ENCODE peak calls at places on chromosomes 7 and 10, in five cellular contexts. One of them, this sample, is unnamed.

GRCh38 chr7:113199841-113200240 is 81.5 kb upstream of the SMIM30 start:
- DNase-seq in GM06990: no peak
- DNase-seq in neural progenitor cell: no peak
- DNase-seq in cardiac muscle cell: no peak
- DNase-seq in activated CD8-positive, alpha-beta T cell treated with anti-CD3 and anti-CD28 coated beads for 36 hours: no peak
- DNase-seq in this sample: no peak

GRCh38 chr7:650339-651031 is 76.0 kb upstream of the DNAAF5 start:
- DNase-seq in GM06990: no peak
- DNase-seq in neural progenitor cell: no peak
- DNase-seq in cardiac muscle cell: no peak
- DNase-seq in activated CD8-positive, alpha-beta T cell treated with anti-CD3 and anti-CD28 coated beads for 36 hours: no peak
- DNase-seq in this sample: no peak

GRCh38 chr10:18439601-18440000 is 211.8 kb downstream of the NSUN6 start:
- DNase-seq in GM06990: no peak
- DNase-seq in neural progenitor cell: no peak
- DNase-seq in cardiac muscle cell: no peak
- DNase-seq in activated CD8-positive, alpha-beta T cell treated with anti-CD3 and anti-CD28 coated beads for 36 hours: no peak
- DNase-seq in this sample: no peak

GRCh38 chr10:36722777-36723176 is 402.6 kb upstream of the ANKRD30A start:
- DNase-seq in GM06990: no peak
- DNase-seq in neural progenitor cell: no peak
- DNase-seq in cardiac muscle cell: no peak
- DNase-seq in activated CD8-positive, alpha-beta T cell treated with anti-CD3 and anti-CD28 coated beads for 36 hours: no peak
- DNase-seq in this sample: no peak

GRCh38 chr10:88130912-88131311 is 267.5 kb downstream of the PTEN start:
- DNase-seq in GM06990: no peak
- DNase-seq in neural progenitor cell: no peak
- DNase-seq in cardiac muscle cell: no peak
- DNase-seq in activated CD8-positive, alpha-beta T cell treated with anti-CD3 and anti-CD28 coated beads for 36 hours: peak
- DNase-seq in this sample: no peak

GRCh38 chr10:77716943-77717735 is 79.5 kb upstream of the KCNMA1 start:
- DNase-seq in GM06990: no peak
- DNase-seq in neural progenitor cell: no peak
- DNase-seq in cardiac muscle cell: no peak
- DNase-seq in activated CD8-positive, alpha-beta T cell treated with anti-CD3 and anti-CD28 coated beads for 36 hours: no peak
- DNase-seq in this sample: no peak

GRCh38 chr10:12140038-12140437 is 10.6 kb downstream of the SEC61A2 start:
- DNase-seq in GM06990: no peak
- DNase-seq in neural progenitor cell: no peak
- DNase-seq in cardiac muscle cell: no peak
- DNase-seq in activated CD8-positive, alpha-beta T cell treated with anti-CD3 and anti-CD28 coated beads for 36 hours: no peak
- DNase-seq in this sample: no peak

GRCh38 chr7:30141405-30142045 is 6.7 kb downstream of the MTURN start:
- DNase-seq in GM06990: no peak
- DNase-seq in neural progenitor cell: no peak
- DNase-seq in cardiac muscle cell: no peak
- DNase-seq in activated CD8-positive, alpha-beta T cell treated with anti-CD3 and anti-CD28 coated beads for 36 hours: no peak
- DNase-seq in this sample: no peak

GRCh38 chr10:18082381-18082780 is 57.8 kb upstream of the CACNB2 start:
- DNase-seq in GM06990: no peak
- DNase-seq in neural progenitor cell: no peak
- DNase-seq in cardiac muscle cell: no peak
- DNase-seq in activated CD8-positive, alpha-beta T cell treated with anti-CD3 and anti-CD28 coated beads for 36 hours: no peak
- DNase-seq in this sample: no peak

GRCh38 chr10:89805599-89806013 is 104.2 kb downstream of the KIF20B start:
- DNase-seq in GM06990: peak
- DNase-seq in neural progenitor cell: no peak
- DNase-seq in cardiac muscle cell: no peak
- DNase-seq in activated CD8-positive, alpha-beta T cell treated with anti-CD3 and anti-CD28 coated beads for 36 hours: peak
- DNase-seq in this sample: peak

GRCh38 chr10:55629792-55630490 is 731.1 kb downstream of the ZWINT start:
- DNase-seq in GM06990: no peak
- DNase-seq in neural progenitor cell: peak
- DNase-seq in cardiac muscle cell: peak
- DNase-seq in activated CD8-positive, alpha-beta T cell treated with anti-CD3 and anti-CD28 coated beads for 36 hours: peak
- DNase-seq in this sample: peak
- TF ChIP-seq CTCF in GM06990: no peak
- TF ChIP-seq CTCF in neural progenitor cell: peak
- TF ChIP-seq CTCF in cardiac muscle cell: peak
- TF ChIP-seq CTCF in activated CD8-positive, alpha-beta T cell treated with anti-CD3 and anti-CD28 coated beads for 36 hours: no peak
- TF ChIP-seq CTCF in this sample: peak

DNA sequence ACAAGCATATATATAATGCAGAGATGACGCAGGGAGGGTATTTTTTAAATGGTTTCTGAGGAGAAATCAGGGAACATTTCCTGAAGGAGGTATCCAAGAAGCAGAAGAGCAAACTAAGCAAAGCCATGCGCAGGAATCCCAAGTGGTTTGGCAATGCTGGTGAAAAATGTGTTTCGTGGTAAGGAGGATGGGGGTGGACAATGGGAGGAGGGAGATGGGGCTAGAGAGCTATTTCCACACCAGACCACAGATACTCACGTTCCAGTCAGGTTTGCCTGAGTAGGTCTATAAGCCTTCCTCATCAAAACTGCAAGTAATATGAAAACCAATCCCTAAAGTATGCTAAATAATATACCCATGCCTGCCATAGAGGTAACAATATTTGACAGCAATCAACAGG is 223.7 kb upstream of the MKLN1 start:
- DNase-seq in GM06990: no peak
- DNase-seq in neural progenitor cell: no peak
- DNase-seq in cardiac muscle cell: no peak
- DNase-seq in activated CD8-positive, alpha-beta T cell treated with anti-CD3 and anti-CD28 coated beads for 36 hours: no peak
- DNase-seq in this sample: no peak
- TF ChIP-seq CTCF in GM06990: no peak
- TF ChIP-seq CTCF in neural progenitor cell: no peak
- TF ChIP-seq CTCF in cardiac muscle cell: peak
- TF ChIP-seq CTCF in activated CD8-positive, alpha-beta T cell treated with anti-CD3 and anti-CD28 coated beads for 36 hours: no peak
- TF ChIP-seq CTCF in this sample: no peak

DNA sequence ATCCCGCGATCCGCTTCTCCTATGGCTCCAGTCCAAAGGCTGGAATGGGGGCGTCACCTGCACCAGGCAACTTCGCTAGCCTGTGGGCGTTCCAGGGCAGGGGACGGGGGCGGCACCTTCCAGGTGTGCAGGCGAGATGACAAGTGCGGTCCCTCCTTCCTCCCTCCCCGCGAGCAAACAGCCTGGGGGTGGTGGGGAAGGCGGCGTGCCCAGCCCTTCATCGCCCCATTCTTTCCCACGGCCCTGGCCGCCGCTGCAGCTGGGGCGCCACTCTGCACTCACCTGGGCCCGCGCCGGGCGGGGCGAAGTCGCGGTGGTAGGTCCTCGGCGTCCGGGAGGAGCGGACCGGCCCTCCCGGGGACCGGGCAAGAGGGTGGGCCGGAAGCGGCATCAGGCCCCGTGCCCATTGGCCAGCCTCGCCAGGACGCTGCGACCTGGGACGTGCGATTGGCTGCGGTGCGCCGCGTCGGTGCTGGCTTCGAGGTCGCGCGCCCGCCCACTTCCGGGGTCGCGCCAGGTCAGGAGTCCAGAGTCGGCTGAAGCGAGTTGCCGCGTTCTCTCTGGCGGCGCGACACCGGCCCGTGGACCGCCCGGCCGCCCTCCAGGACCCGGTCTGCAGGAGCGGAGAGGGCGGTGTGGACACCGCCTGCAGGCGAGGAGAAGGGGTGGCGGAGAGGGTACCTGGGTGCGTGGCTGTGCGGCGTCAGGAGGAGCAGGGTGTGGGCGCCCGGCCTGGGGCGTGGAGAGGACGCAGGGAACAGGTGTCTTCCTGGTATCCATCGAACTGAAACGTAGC is at the start of gene TECPR1:
- DNase-seq in GM06990: peak
- DNase-seq in neural progenitor cell: peak
- DNase-seq in cardiac muscle cell: peak
- DNase-seq in activated CD8-positive, alpha-beta T cell treated with anti-CD3 and anti-CD28 coated beads for 36 hours: peak
- DNase-seq in this sample: peak
- TF ChIP-seq CTCF in GM06990: no peak
- TF ChIP-seq CTCF in neural progenitor cell: no peak
- TF ChIP-seq CTCF in cardiac muscle cell: no peak
- TF ChIP-seq CTCF in activated CD8-positive, alpha-beta T cell treated with anti-CD3 and anti-CD28 coated beads for 36 hours: no peak
- TF ChIP-seq CTCF in this sample: no peak

DNA sequence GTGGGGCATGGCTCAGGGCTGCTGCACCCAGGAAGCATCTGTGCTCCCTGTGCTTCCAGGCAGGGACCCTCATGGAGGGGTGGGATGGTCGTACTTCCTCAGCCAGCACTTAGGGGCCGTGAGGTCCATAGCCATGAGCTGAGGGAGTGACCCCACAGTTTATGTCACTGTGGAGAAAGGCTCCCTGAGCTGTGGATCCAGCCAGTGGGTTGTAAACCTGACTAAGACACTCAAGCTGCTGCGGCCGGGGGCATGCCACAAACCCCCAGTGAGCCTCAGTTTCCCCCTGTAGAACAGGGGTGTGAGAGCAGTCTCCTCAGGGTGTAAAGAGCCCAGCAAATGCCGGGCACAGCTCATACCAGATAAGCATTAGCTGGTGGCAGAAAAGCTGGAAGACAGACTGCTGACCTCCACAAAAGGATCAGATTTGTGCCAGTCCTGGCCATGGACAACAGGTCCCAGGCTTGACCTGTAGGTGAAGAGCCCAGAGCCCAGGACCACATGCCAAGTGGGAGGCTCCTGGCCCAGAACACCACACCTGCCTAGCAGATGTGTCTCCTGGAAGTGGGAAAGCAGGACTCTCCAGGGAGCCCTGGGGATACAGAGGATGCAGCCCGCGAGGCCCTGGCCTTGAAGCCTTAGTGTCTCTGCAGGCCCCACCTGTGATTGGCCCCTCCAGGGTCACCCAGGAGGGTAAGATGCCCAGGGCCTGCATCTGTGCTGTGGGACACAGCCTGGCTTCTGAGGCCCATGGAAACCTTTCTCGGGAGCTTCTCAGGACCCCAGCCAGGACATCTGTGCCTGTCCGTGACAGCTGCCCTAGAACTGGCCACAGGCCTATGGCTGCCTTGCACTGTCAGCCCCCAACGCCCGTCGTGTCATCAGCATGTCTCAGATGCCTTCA is 78.1 kb upstream of the RET start:
- DNase-seq in GM06990: no peak
- DNase-seq in neural progenitor cell: no peak
- DNase-seq in cardiac muscle cell: no peak
- DNase-seq in activated CD8-positive, alpha-beta T cell treated with anti-CD3 and anti-CD28 coated beads for 36 hours: no peak
- DNase-seq in this sample: no peak
- TF ChIP-seq CTCF in GM06990: no peak
- TF ChIP-seq CTCF in neural progenitor cell: no peak
- TF ChIP-seq CTCF in cardiac muscle cell: no peak
- TF ChIP-seq CTCF in activated CD8-positive, alpha-beta T cell treated with anti-CD3 and anti-CD28 coated beads for 36 hours: no peak
- TF ChIP-seq CTCF in this sample: no peak

GRCh38 chr7:144391823-144392255 is 11.7 kb downstream of the NOBOX start:
- DNase-seq in GM06990: no peak
- DNase-seq in neural progenitor cell: peak
- DNase-seq in cardiac muscle cell: peak
- DNase-seq in activated CD8-positive, alpha-beta T cell treated with anti-CD3 and anti-CD28 coated beads for 36 hours: peak
- DNase-seq in this sample: peak
- TF ChIP-seq CTCF in GM06990: peak
- TF ChIP-seq CTCF in neural progenitor cell: peak
- TF ChIP-seq CTCF in cardiac muscle cell: peak
- TF ChIP-seq CTCF in activated CD8-positive, alpha-beta T cell treated with anti-CD3 and anti-CD28 coated beads for 36 hours: peak
- TF ChIP-seq CTCF in this sample: peak

DNA sequence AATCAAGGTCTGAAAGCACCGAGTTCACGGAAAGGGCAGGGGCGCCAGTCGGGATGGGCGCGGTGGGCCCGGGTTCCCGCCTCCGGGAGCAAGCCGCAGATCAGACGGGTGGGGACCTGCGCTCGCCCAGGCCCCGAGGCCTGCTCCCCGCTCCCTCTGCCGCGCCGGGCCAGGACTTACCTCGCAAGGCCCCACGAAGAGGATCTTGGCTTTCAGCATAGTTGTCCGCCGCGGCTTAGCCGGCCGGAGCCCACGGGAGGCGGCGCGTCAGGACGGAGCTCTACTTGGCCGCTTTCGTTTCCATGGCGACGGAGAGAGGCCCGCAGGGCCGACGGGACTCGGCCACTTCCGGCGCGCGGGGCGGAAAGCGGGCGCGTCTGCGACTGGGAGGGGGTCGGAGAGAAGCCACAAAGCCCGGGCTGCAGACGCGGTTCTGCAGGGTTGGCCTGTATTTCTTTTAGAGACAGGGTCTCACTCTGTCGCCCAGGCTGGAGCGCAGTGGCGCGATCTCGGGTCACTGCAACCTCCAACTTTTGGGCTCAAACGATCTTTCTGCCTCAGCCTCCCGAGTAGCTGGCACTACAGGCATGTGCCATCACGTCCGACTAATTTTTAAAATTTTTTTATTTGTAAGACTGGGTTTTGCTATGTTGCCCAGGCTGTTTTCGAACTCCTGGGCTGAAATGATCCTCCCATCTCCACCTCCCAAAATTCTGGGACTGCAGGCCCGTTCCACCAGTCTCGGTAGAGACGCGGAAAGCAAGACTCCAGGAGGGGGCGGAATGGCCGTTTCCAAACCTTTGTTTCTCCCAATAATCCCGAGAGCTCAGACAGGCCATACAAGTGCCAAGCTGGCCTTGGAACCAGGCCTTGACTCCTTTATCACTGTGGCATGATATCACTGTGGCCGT is at the start of gene IFT22:
- DNase-seq in GM06990: peak
- DNase-seq in neural progenitor cell: peak
- DNase-seq in cardiac muscle cell: peak
- DNase-seq in activated CD8-positive, alpha-beta T cell treated with anti-CD3 and anti-CD28 coated beads for 36 hours: peak
- DNase-seq in this sample: peak
- TF ChIP-seq CTCF in GM06990: no peak
- TF ChIP-seq CTCF in neural progenitor cell: peak
- TF ChIP-seq CTCF in cardiac muscle cell: peak
- TF ChIP-seq CTCF in activated CD8-positive, alpha-beta T cell treated with anti-CD3 and anti-CD28 coated beads for 36 hours: no peak
- TF ChIP-seq CTCF in this sample: peak